ENCODE peak calls at places on chromosomes 12 and 14, in eight cellular contexts. J, L, O, G, U, H, K and W are unnamed samples.

GRCh38 chr12:11688831-11689230 is 39.4 kb downstream of the ETV6 start:
- DNase-seq in J (peak), L (no peak), O (no peak), G (no peak), U (peak), H (peak), K (no peak), W (no peak)

GRCh38 chr14:65790185-65790815 is 377.8 kb downstream of the FUT8 start:
- DNase-seq in J (no peak), L (no peak), O (no peak), G (no peak), U (peak), H (no peak), K (no peak), W (peak)

GRCh38 chr12:51395283-51396230 is 4.4 kb upstream of the GALNT6 start:
- DNase-seq in J (no peak), L (peak), O (no peak), G (no peak), U (no peak), H (no peak), K (peak), W (no peak)

GRCh38 chr12:18323159-18323558 is 61.8 kb downstream of the PIK3C2G start:
- DNase-seq in J (peak), L (no peak), O (peak), G (no peak), U (peak), H (peak), K (no peak), W (peak)

GRCh38 chr14:79016828-79017505 is 846.8 kb downstream of the NRXN3 start:
- DNase-seq in J (peak), L (no peak), O (peak), G (peak), U (peak), H (peak), K (no peak), W (peak)

GRCh38 chr12:810635-811415 is 58.4 kb downstream of the WNK1 start:
- DNase-seq in J (no peak), L (no peak), O (no peak), G (no peak), U (no peak), H (peak), K (peak), W (no peak)

GRCh38 chr12:124861492-124861891 is 2.2 kb downstream of the SCARB1 start:
- DNase-seq in J (peak), L (no peak), O (no peak), G (no peak), U (peak), H (no peak), K (no peak), W (no peak)

GRCh38 chr14:33475623-33476022 is 475.3 kb downstream of the EGLN3 start:
- DNase-seq in J (peak), L (no peak), O (no peak), G (peak), U (peak), H (peak), K (peak), W (peak)

GRCh38 chr14:80388980-80389711 is 177.8 kb upstream of the DIO2 start:
- DNase-seq in J (peak), L (no peak), O (peak), G (no peak), U (peak), H (peak), K (no peak), W (peak)

GRCh38 chr14:31937730-31938346 is 139.3 kb upstream of the ARHGAP5 start:
- DNase-seq in J (peak), L (no peak), O (peak), G (peak), U (peak), H (peak), K (peak), W (peak)

GRCh38 chr12:122861586-122861970 is 26.3 kb downstream of the HIP1R start:
- DNase-seq in J (no peak), L (no peak), O (no peak), G (no peak), U (no peak), H (no peak), K (no peak), W (no peak)

GRCh38 chr14:64388533-64389243 is 535 bp downstream of the MTHFD1 start:
- DNase-seq in J (peak), L (peak), O (peak), G (peak), U (peak), H (peak), K (peak), W (peak)

GRCh38 chr12:27190761-27191160 is 53.3 kb upstream of the STK38L start:
- DNase-seq in J (peak), L (no peak), O (peak), G (no peak), U (peak), H (peak), K (no peak), W (peak)

GRCh38 chr12:105921055-105921454 is 217.7 kb downstream of the NUAK1 start:
- DNase-seq in J (no peak), L (no peak), O (no peak), G (no peak), U (no peak), H (no peak), K (no peak), W (no peak)

GRCh38 chr14:105093426-105094192 is 28.4 kb upstream of the GPR132 start:
- DNase-seq in J (peak), L (peak), O (peak), G (peak), U (peak), H (peak), K (peak), W (no peak)

GRCh38 chr14:75277796-75278421 is 719 bp upstream of the FOS start:
- DNase-seq in J (no peak), L (no peak), O (no peak), G (no peak), U (no peak), H (peak), K (no peak), W (peak)

GRCh38 chr12:64102339-64102738 is 119.8 kb downstream of the KICS2 start:
- DNase-seq in J (peak), L (no peak), O (no peak), G (no peak), U (peak), H (peak), K (no peak), W (no peak)

GRCh38 chr12:64181504-64182291 is 40.4 kb downstream of the KICS2 start:
- DNase-seq in J (peak), L (no peak), O (peak), G (peak), U (peak), H (peak), K (no peak), W (peak)

GRCh38 chr14:103207038-103207403 is 83.8 kb downstream of the TNFAIP2 start:
- DNase-seq in J (peak), L (no peak), O (peak), G (no peak), U (peak), H (peak), K (no peak), W (no peak)

GRCh38 chr12:31732926-31733548 is 4.2 kb upstream of the AMN1 start:
- DNase-seq in J (peak), L (no peak), O (peak), G (peak), U (peak), H (peak), K (peak), W (peak)

GRCh38 chr12:122788387-122788786 is 14.0 kb downstream of the CCDC62 start:
- DNase-seq in J (peak), L (no peak), O (no peak), G (no peak), U (peak), H (peak), K (no peak), W (no peak)

GRCh38 chr12:71958993-71959588 is 20.4 kb downstream of the TPH2 start:
- DNase-seq in J (peak), L (no peak), O (no peak), G (peak), U (peak), H (no peak), K (no peak), W (no peak)

GRCh38 chr12:83114042-83114441 is 427.3 kb downstream of the TMTC2 start:
- DNase-seq in J (no peak), L (no peak), O (no peak), G (no peak), U (no peak), H (no peak), K (no peak), W (no peak)

GRCh38 chr14:62301076-62301475 is 538.9 kb downstream of the SNAPC1 start:
- DNase-seq in J (peak), L (no peak), O (no peak), G (no peak), U (no peak), H (peak), K (no peak), W (no peak)

GRCh38 chr14:43285575-43285974 is 1221.5 kb downstream of the FSCB start:
- DNase-seq in J (no peak), L (no peak), O (no peak), G (no peak), U (no peak), H (no peak), K (no peak), W (no peak)